ENCODE peak calls at places on chromosomes 1 and 21, in seven cellular contexts. One of them, this sample, is unnamed.

GRCh38 chr1:212970085-212970484 is 19.7 kb downstream of the VASH2 start:
- DNase-seq in tibial artery: no peak
- DNase-seq in GM23338: no peak
- DNase-seq in esophagus squamous epithelium: no peak
- DNase-seq in kidney: no peak
- DNase-seq in endothelial cell of umbilical vein: no peak
- DNase-seq in cardiac muscle cell: no peak
- DNase-seq in this sample: no peak

GRCh38 chr1:166884040-166884642 is 8.1 kb upstream of the TADA1 start:
- DNase-seq in tibial artery: no peak
- DNase-seq in GM23338: peak
- DNase-seq in esophagus squamous epithelium: no peak
- DNase-seq in kidney: peak
- DNase-seq in endothelial cell of umbilical vein: peak
- DNase-seq in cardiac muscle cell: peak
- DNase-seq in this sample: peak

GRCh38 chr1:82944192-82944591 is 1054.7 kb downstream of the TTLL7 start:
- DNase-seq in tibial artery: no peak
- DNase-seq in GM23338: no peak
- DNase-seq in esophagus squamous epithelium: no peak
- DNase-seq in kidney: no peak
- DNase-seq in endothelial cell of umbilical vein: no peak
- DNase-seq in cardiac muscle cell: no peak
- DNase-seq in this sample: no peak

GRCh38 chr1:92536593-92537332 is 50.0 kb upstream of the GFI1 start:
- DNase-seq in tibial artery: no peak
- DNase-seq in GM23338: no peak
- DNase-seq in esophagus squamous epithelium: no peak
- DNase-seq in kidney: no peak
- DNase-seq in endothelial cell of umbilical vein: peak
- DNase-seq in cardiac muscle cell: no peak
- DNase-seq in this sample: peak

GRCh38 chr1:226034482-226034881 is 28.0 kb upstream of the H3-3A start:
- DNase-seq in tibial artery: peak
- DNase-seq in GM23338: no peak
- DNase-seq in esophagus squamous epithelium: peak
- DNase-seq in kidney: peak
- DNase-seq in endothelial cell of umbilical vein: peak
- DNase-seq in cardiac muscle cell: no peak
- DNase-seq in this sample: peak

GRCh38 chr1:18926315-18927081 is 24.1 kb upstream of the ALDH4A1 start:
- DNase-seq in tibial artery: peak
- DNase-seq in GM23338: no peak
- DNase-seq in esophagus squamous epithelium: peak
- DNase-seq in kidney: peak
- DNase-seq in endothelial cell of umbilical vein: peak
- DNase-seq in cardiac muscle cell: no peak
- DNase-seq in this sample: peak

GRCh38 chr1:53465023-53465957 is 6.1 kb downstream of the DMRTB1 start:
- DNase-seq in tibial artery: no peak
- DNase-seq in GM23338: no peak
- DNase-seq in esophagus squamous epithelium: no peak
- DNase-seq in kidney: no peak
- DNase-seq in endothelial cell of umbilical vein: no peak
- DNase-seq in cardiac muscle cell: no peak
- DNase-seq in this sample: no peak

GRCh38 chr1:24418898-24419628 is 3.5 kb downstream of the NIPAL3 start:
- DNase-seq in tibial artery: no peak
- DNase-seq in GM23338: peak
- DNase-seq in esophagus squamous epithelium: no peak
- DNase-seq in kidney: peak
- DNase-seq in endothelial cell of umbilical vein: no peak
- DNase-seq in cardiac muscle cell: no peak
- DNase-seq in this sample: no peak

GRCh38 chr1:2380816-2381591 is 10.3 kb downstream of the MORN1 start:
- DNase-seq in tibial artery: no peak
- DNase-seq in GM23338: no peak
- DNase-seq in esophagus squamous epithelium: no peak
- DNase-seq in kidney: peak
- DNase-seq in endothelial cell of umbilical vein: no peak
- DNase-seq in cardiac muscle cell: no peak
- DNase-seq in this sample: no peak

GRCh38 chr1:99558539-99558938 is 87.4 kb upstream of the PALMD start:
- DNase-seq in tibial artery: no peak
- DNase-seq in GM23338: no peak
- DNase-seq in esophagus squamous epithelium: no peak
- DNase-seq in kidney: no peak
- DNase-seq in endothelial cell of umbilical vein: peak
- DNase-seq in cardiac muscle cell: no peak
- DNase-seq in this sample: no peak

GRCh38 chr1:111944121-111944785 is 45.2 kb downstream of the KCND3 start:
- DNase-seq in tibial artery: no peak
- DNase-seq in GM23338: no peak
- DNase-seq in esophagus squamous epithelium: no peak
- DNase-seq in kidney: no peak
- DNase-seq in endothelial cell of umbilical vein: no peak
- DNase-seq in cardiac muscle cell: no peak
- DNase-seq in this sample: no peak

GRCh38 chr1:182761396-182762395 is 27.9 kb upstream of the NPL start:
- DNase-seq in tibial artery: no peak
- DNase-seq in GM23338: no peak
- DNase-seq in esophagus squamous epithelium: no peak
- DNase-seq in kidney: no peak
- DNase-seq in endothelial cell of umbilical vein: no peak
- DNase-seq in cardiac muscle cell: no peak
- DNase-seq in this sample: no peak

GRCh38 chr1:180166436-180166800 is 11.7 kb downstream of the QSOX1 start:
- DNase-seq in tibial artery: no peak
- DNase-seq in GM23338: no peak
- DNase-seq in esophagus squamous epithelium: no peak
- DNase-seq in kidney: no peak
- DNase-seq in endothelial cell of umbilical vein: no peak
- DNase-seq in cardiac muscle cell: no peak
- DNase-seq in this sample: no peak

GRCh38 chr1:203083463-203083921 is 2.3 kb downstream of the MYOG start:
- DNase-seq in tibial artery: no peak
- DNase-seq in GM23338: no peak
- DNase-seq in esophagus squamous epithelium: no peak
- DNase-seq in kidney: no peak
- DNase-seq in endothelial cell of umbilical vein: no peak
- DNase-seq in cardiac muscle cell: no peak
- DNase-seq in this sample: no peak

GRCh38 chr1:76238094-76238551 is 163.6 kb downstream of the ST6GALNAC3 start:
- DNase-seq in tibial artery: no peak
- DNase-seq in GM23338: peak
- DNase-seq in esophagus squamous epithelium: no peak
- DNase-seq in kidney: no peak
- DNase-seq in endothelial cell of umbilical vein: no peak
- DNase-seq in cardiac muscle cell: no peak
- DNase-seq in this sample: no peak

GRCh38 chr1:95042286-95042685 is 30.5 kb downstream of the ALG14 start:
- DNase-seq in tibial artery: no peak
- DNase-seq in GM23338: no peak
- DNase-seq in esophagus squamous epithelium: no peak
- DNase-seq in kidney: no peak
- DNase-seq in endothelial cell of umbilical vein: no peak
- DNase-seq in cardiac muscle cell: no peak
- DNase-seq in this sample: no peak

GRCh38 chr21:33268392-33268735 is 2.2 kb downstream of the IL10RB start:
- DNase-seq in tibial artery: no peak
- DNase-seq in GM23338: no peak
- DNase-seq in esophagus squamous epithelium: no peak
- DNase-seq in kidney: no peak
- DNase-seq in endothelial cell of umbilical vein: no peak
- DNase-seq in cardiac muscle cell: no peak
- DNase-seq in this sample: no peak

GRCh38 chr1:1376551-1377226 is 1.7 kb upstream of the AURKAIP1 start:
- DNase-seq in tibial artery: no peak
- DNase-seq in GM23338: no peak
- DNase-seq in esophagus squamous epithelium: no peak
- DNase-seq in kidney: no peak
- DNase-seq in endothelial cell of umbilical vein: no peak
- DNase-seq in cardiac muscle cell: no peak
- DNase-seq in this sample: no peak

GRCh38 chr21:44503901-44504399 is 36.0 kb downstream of the KRTAP10-1 start:
- DNase-seq in tibial artery: no peak
- DNase-seq in GM23338: no peak
- DNase-seq in esophagus squamous epithelium: no peak
- DNase-seq in kidney: peak
- DNase-seq in endothelial cell of umbilical vein: no peak
- DNase-seq in cardiac muscle cell: no peak
- DNase-seq in this sample: no peak

GRCh38 chr21:44602474-44602871 is 2.1 kb downstream of the KRTAP10-7 start:
- DNase-seq in tibial artery: no peak
- DNase-seq in GM23338: no peak
- DNase-seq in esophagus squamous epithelium: no peak
- DNase-seq in kidney: no peak
- DNase-seq in endothelial cell of umbilical vein: no peak
- DNase-seq in cardiac muscle cell: no peak
- DNase-seq in this sample: no peak

GRCh38 chr1:91075233-91076135 is 53.6 kb upstream of the ZNF644 start:
- DNase-seq in tibial artery: no peak
- DNase-seq in GM23338: no peak
- DNase-seq in esophagus squamous epithelium: no peak
- DNase-seq in kidney: no peak
- DNase-seq in endothelial cell of umbilical vein: no peak
- DNase-seq in cardiac muscle cell: no peak
- DNase-seq in this sample: no peak

DNA sequence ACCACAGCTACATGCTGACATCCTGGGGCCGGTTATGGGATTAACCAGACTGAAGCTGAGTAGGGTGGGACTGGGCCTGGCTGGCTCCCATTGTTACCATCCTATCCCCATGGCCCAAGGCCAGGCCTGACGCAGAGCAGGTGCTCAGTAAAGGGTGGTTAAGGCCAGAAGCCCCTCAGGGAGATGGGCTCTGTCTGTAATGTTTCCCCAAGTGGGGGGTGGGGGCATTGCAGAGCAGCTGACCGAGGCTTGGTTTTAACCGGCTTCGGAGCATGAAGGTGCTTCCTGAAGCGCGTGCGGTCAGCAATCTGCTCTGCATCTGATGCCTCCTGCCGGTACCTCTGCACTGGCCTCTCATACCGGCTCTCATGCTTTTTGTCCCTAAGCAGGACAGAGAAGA is 83.4 kb upstream of the ACTL8 start:
- DNase-seq in tibial artery: no peak
- DNase-seq in GM23338: peak
- DNase-seq in esophagus squamous epithelium: no peak
- DNase-seq in kidney: no peak
- DNase-seq in endothelial cell of umbilical vein: no peak
- DNase-seq in cardiac muscle cell: peak
- DNase-seq in this sample: no peak
- TF ChIP-seq CTCF in tibial artery: peak
- TF ChIP-seq CTCF in GM23338: no peak
- TF ChIP-seq CTCF in esophagus squamous epithelium: no peak
- TF ChIP-seq CTCF in kidney: no peak
- TF ChIP-seq CTCF in endothelial cell of umbilical vein: no peak
- TF ChIP-seq CTCF in cardiac muscle cell: no peak
- TF ChIP-seq CTCF in this sample: no peak

GRCh38 chr21:46097826-46098286 is at the start of gene COL6A2:
- DNase-seq in tibial artery: peak
- DNase-seq in GM23338: peak
- DNase-seq in esophagus squamous epithelium: no peak
- DNase-seq in kidney: peak
- DNase-seq in endothelial cell of umbilical vein: no peak
- DNase-seq in cardiac muscle cell: peak
- DNase-seq in this sample: peak
- H3K4me3 ChIP-seq in tibial artery: peak
- H3K4me3 ChIP-seq in GM23338: peak
- H3K4me3 ChIP-seq in esophagus squamous epithelium: peak
- H3K4me3 ChIP-seq in kidney: peak
- H3K4me3 ChIP-seq in endothelial cell of umbilical vein: no peak
- H3K4me3 ChIP-seq in cardiac muscle cell: peak
- H3K4me3 ChIP-seq in this sample: peak

DNA sequence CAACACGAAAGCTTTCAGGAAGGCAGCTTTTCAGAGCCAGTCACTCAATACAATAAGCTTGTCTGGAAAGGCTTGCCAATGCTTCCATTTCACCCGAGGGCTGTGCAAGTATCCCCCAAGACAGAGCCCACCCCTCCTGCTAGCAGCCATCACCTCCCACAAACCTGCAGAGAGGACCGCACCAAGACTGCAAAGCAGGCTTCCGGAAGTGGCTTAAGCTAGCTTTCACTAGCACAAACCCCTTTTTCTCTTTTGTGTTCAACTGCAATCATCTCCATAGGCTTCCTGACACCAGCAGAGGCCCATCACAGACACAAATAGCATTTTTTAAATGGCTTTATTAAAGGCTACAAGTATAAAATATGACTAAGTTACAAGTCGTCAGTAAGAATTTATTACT is 31.5 kb downstream of the C1orf198 start:
- DNase-seq in tibial artery: no peak
- DNase-seq in GM23338: no peak
- DNase-seq in esophagus squamous epithelium: no peak
- DNase-seq in kidney: no peak
- DNase-seq in endothelial cell of umbilical vein: no peak
- DNase-seq in cardiac muscle cell: no peak
- DNase-seq in this sample: no peak
- H3K27ac ChIP-seq in tibial artery: peak
- H3K27ac ChIP-seq in GM23338: no peak
- H3K27ac ChIP-seq in esophagus squamous epithelium: no peak
- H3K27ac ChIP-seq in kidney: no peak
- H3K27ac ChIP-seq in endothelial cell of umbilical vein: no peak
- H3K27ac ChIP-seq in cardiac muscle cell: no peak
- H3K27ac ChIP-seq in this sample: no peak

GRCh38 chr1:71190843-71191242 is 110.0 kb upstream of the ZRANB2 start:
- DNase-seq in tibial artery: no peak
- DNase-seq in GM23338: no peak
- DNase-seq in esophagus squamous epithelium: no peak
- DNase-seq in kidney: no peak
- DNase-seq in endothelial cell of umbilical vein: no peak
- DNase-seq in cardiac muscle cell: no peak
- DNase-seq in this sample: no peak

GRCh38 chr1:71200503-71200902 is 119.7 kb upstream of the ZRANB2 start:
- DNase-seq in tibial artery: no peak
- DNase-seq in GM23338: no peak
- DNase-seq in esophagus squamous epithelium: no peak
- DNase-seq in kidney: no peak
- DNase-seq in endothelial cell of umbilical vein: no peak
- DNase-seq in cardiac muscle cell: no peak
- DNase-seq in this sample: no peak

GRCh38 chr1:71193153-71193552 is 112.3 kb upstream of the ZRANB2 start:
- DNase-seq in tibial artery: no peak
- DNase-seq in GM23338: no peak
- DNase-seq in esophagus squamous epithelium: no peak
- DNase-seq in kidney: no peak
- DNase-seq in endothelial cell of umbilical vein: no peak
- DNase-seq in cardiac muscle cell: no peak
- DNase-seq in this sample: no peak

GRCh38 chr1:71191520-71191919 is 110.7 kb upstream of the ZRANB2 start:
- DNase-seq in tibial artery: no peak
- DNase-seq in GM23338: no peak
- DNase-seq in esophagus squamous epithelium: no peak
- DNase-seq in kidney: no peak
- DNase-seq in endothelial cell of umbilical vein: no peak
- DNase-seq in cardiac muscle cell: no peak
- DNase-seq in this sample: no peak

DNA sequence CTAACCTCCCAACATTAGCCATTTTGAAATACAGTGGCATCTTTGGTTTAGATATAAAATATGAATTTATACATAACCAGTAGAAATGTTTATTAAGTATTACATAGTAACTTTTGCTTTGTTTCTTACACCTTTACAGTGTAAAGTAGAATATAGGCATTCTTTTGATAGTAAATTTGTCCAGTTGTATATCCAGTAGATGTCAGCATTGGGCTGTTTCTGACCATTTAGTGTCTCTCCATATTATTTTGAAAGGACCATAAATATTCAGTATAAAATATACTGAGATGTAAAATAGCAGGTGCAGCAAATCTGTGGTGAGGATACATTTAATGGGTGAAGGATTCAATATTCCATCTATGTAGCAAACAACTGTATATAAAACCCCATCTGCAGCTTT is 115.8 kb upstream of the ZRANB2 start:
- DNase-seq in tibial artery: no peak
- DNase-seq in GM23338: peak
- DNase-seq in esophagus squamous epithelium: no peak
- DNase-seq in kidney: no peak
- DNase-seq in endothelial cell of umbilical vein: peak
- DNase-seq in cardiac muscle cell: no peak
- DNase-seq in this sample: peak
- TF ChIP-seq CTCF in tibial artery: peak
- TF ChIP-seq CTCF in GM23338: peak
- TF ChIP-seq CTCF in esophagus squamous epithelium: no peak
- TF ChIP-seq CTCF in kidney: no peak
- TF ChIP-seq CTCF in endothelial cell of umbilical vein: peak
- TF ChIP-seq CTCF in cardiac muscle cell: peak
- TF ChIP-seq CTCF in this sample: no peak